ENCODE peak calls at places on chromosomes 5 and 9, in six cellular contexts. One of them, this sample, is unnamed.

GRCh38 chr5:23994581-23995370 is 487.4 kb downstream of the PRDM9 start:
- DNase-seq in IMR-90: no peak
- DNase-seq in H9: no peak
- DNase-seq in neuronal stem cell: no peak
- DNase-seq in H1: no peak
- DNase-seq in trophoblast cell: no peak
- DNase-seq in this sample: no peak

GRCh38 chr9:73011346-73011745 is 58.5 kb upstream of the ALDH1A1 start:
- DNase-seq in IMR-90: peak; percentile 1
- DNase-seq in H9: no peak
- DNase-seq in neuronal stem cell: no peak
- DNase-seq in H1: no peak
- DNase-seq in trophoblast cell: no peak
- DNase-seq in this sample: no peak

GRCh38 chr9:137648396-137648795 is 29.6 kb downstream of the EHMT1 start:
- DNase-seq in IMR-90: no peak
- DNase-seq in H9: no peak
- DNase-seq in neuronal stem cell: no peak
- DNase-seq in H1: no peak
- DNase-seq in trophoblast cell: no peak
- DNase-seq in this sample: no peak

GRCh38 chr5:56506586-56506985 is 273.5 kb upstream of the ANKRD55 start:
- DNase-seq in IMR-90: peak; percentile 35
- DNase-seq in H9: no peak
- DNase-seq in neuronal stem cell: no peak
- DNase-seq in H1: no peak
- DNase-seq in trophoblast cell: peak; percentile 7
- DNase-seq in this sample: peak; percentile 71

GRCh38 chr9:22986556-22986955 is 539.9 kb downstream of the DMRTA1 start:
- DNase-seq in IMR-90: no peak
- DNase-seq in H9: no peak
- DNase-seq in neuronal stem cell: no peak
- DNase-seq in H1: no peak
- DNase-seq in trophoblast cell: no peak
- DNase-seq in this sample: no peak

GRCh38 chr5:139417214-139417613 is 13.3 kb upstream of the SPATA24 start:
- DNase-seq in IMR-90: peak; percentile 76
- DNase-seq in H9: no peak
- DNase-seq in neuronal stem cell: no peak
- DNase-seq in H1: no peak
- DNase-seq in trophoblast cell: no peak
- DNase-seq in this sample: peak; percentile 62

GRCh38 chr5:60177596-60177995 is 284.1 kb upstream of the PDE4D start:
- DNase-seq in IMR-90: no peak
- DNase-seq in H9: no peak
- DNase-seq in neuronal stem cell: no peak
- DNase-seq in H1: no peak
- DNase-seq in trophoblast cell: no peak
- DNase-seq in this sample: peak; percentile 4

GRCh38 chr9:2809692-2810423 is 34.0 kb downstream of the PUM3 start:
- DNase-seq in IMR-90: peak; percentile 99
- DNase-seq in H9: peak; percentile 55
- DNase-seq in neuronal stem cell: peak; percentile 36
- DNase-seq in H1: peak; percentile 57
- DNase-seq in trophoblast cell: no peak
- DNase-seq in this sample: peak; percentile 94

GRCh38 chr5:123785160-123786001 is 273.4 kb downstream of the CSNK1G3 start:
- DNase-seq in IMR-90: peak; percentile 64
- DNase-seq in H9: no peak
- DNase-seq in neuronal stem cell: no peak
- DNase-seq in H1: no peak
- DNase-seq in trophoblast cell: no peak
- DNase-seq in this sample: peak; percentile 47

GRCh38 chr5:16502866-16503265 is 37.3 kb upstream of the ZNF622 start:
- DNase-seq in IMR-90: peak; percentile 9
- DNase-seq in H9: no peak
- DNase-seq in neuronal stem cell: no peak
- DNase-seq in H1: no peak
- DNase-seq in trophoblast cell: no peak
- DNase-seq in this sample: peak; percentile 52

GRCh38 chr9:36163840-36164175 is 5.4 kb upstream of the CCIN start:
- DNase-seq in IMR-90: peak; percentile 52
- DNase-seq in H9: no peak
- DNase-seq in neuronal stem cell: no peak
- DNase-seq in H1: no peak
- DNase-seq in trophoblast cell: no peak
- DNase-seq in this sample: peak; percentile 47

GRCh38 chr5:33488558-33489355 is 48.0 kb downstream of the TARS1 start:
- DNase-seq in IMR-90: no peak
- DNase-seq in H9: peak; percentile 57
- DNase-seq in neuronal stem cell: no peak
- DNase-seq in H1: no peak
- DNase-seq in trophoblast cell: no peak
- DNase-seq in this sample: no peak

GRCh38 chr5:88643315-88643714 is 239.7 kb downstream of the MEF2C start:
- DNase-seq in IMR-90: no peak
- DNase-seq in H9: no peak
- DNase-seq in neuronal stem cell: no peak
- DNase-seq in H1: no peak
- DNase-seq in trophoblast cell: no peak
- DNase-seq in this sample: no peak

GRCh38 chr5:130995254-130995515 is 169.9 kb downstream of the HINT1 start:
- DNase-seq in IMR-90: no peak
- DNase-seq in H9: no peak
- DNase-seq in neuronal stem cell: no peak
- DNase-seq in H1: no peak
- DNase-seq in trophoblast cell: no peak
- DNase-seq in this sample: no peak

GRCh38 chr5:89374144-89374784 is 491.3 kb upstream of the MEF2C start:
- DNase-seq in IMR-90: no peak
- DNase-seq in H9: no peak
- DNase-seq in neuronal stem cell: no peak
- DNase-seq in H1: no peak
- DNase-seq in trophoblast cell: no peak
- DNase-seq in this sample: no peak

GRCh38 chr5:151223447-151224264 is at the start of gene CCDC69:
- DNase-seq in IMR-90: peak; percentile 57
- DNase-seq in H9: peak; percentile 88
- DNase-seq in neuronal stem cell: peak; percentile 44
- DNase-seq in H1: no peak
- DNase-seq in trophoblast cell: peak; percentile 78
- DNase-seq in this sample: peak; percentile 77

GRCh38 chr5:107487056-107487461 is 183.7 kb downstream of the EFNA5 start:
- DNase-seq in IMR-90: peak; percentile 28
- DNase-seq in H9: no peak
- DNase-seq in neuronal stem cell: no peak
- DNase-seq in H1: no peak
- DNase-seq in trophoblast cell: no peak
- DNase-seq in this sample: peak; percentile 42

GRCh38 chr5:14254686-14255085 is 111.5 kb downstream of the TRIO start:
- DNase-seq in IMR-90: no peak
- DNase-seq in H9: no peak
- DNase-seq in neuronal stem cell: no peak
- DNase-seq in H1: no peak
- DNase-seq in trophoblast cell: no peak
- DNase-seq in this sample: no peak

GRCh38 chr5:169873642-169874041 is 106.7 kb downstream of the INSYN2B start:
- DNase-seq in IMR-90: peak; percentile 67
- DNase-seq in H9: no peak
- DNase-seq in neuronal stem cell: no peak
- DNase-seq in H1: no peak
- DNase-seq in trophoblast cell: no peak
- DNase-seq in this sample: peak; percentile 45

GRCh38 chr9:100341889-100342288 is 10.9 kb downstream of the TEX10 start:
- DNase-seq in IMR-90: no peak
- DNase-seq in H9: no peak
- DNase-seq in neuronal stem cell: no peak
- DNase-seq in H1: no peak
- DNase-seq in trophoblast cell: no peak
- DNase-seq in this sample: no peak

GRCh38 chr5:176611435-176611834 is 1.5 kb upstream of the GPRIN1 start:
- DNase-seq in IMR-90: peak; percentile 91
- DNase-seq in H9: peak; percentile 77
- DNase-seq in neuronal stem cell: peak; percentile 71
- DNase-seq in H1: no peak
- DNase-seq in trophoblast cell: peak; percentile 67
- DNase-seq in this sample: peak; percentile 86

GRCh38 chr5:34932947-34933346 is 3.6 kb downstream of the DNAJC21 start:
- DNase-seq in IMR-90: no peak
- DNase-seq in H9: no peak
- DNase-seq in neuronal stem cell: no peak
- DNase-seq in H1: no peak
- DNase-seq in trophoblast cell: no peak
- DNase-seq in this sample: no peak

GRCh38 chr5:32534056-32534455 is 51.3 kb upstream of the SUB1 start:
- DNase-seq in IMR-90: no peak
- DNase-seq in H9: no peak
- DNase-seq in neuronal stem cell: no peak
- DNase-seq in H1: no peak
- DNase-seq in trophoblast cell: no peak
- DNase-seq in this sample: no peak

DNA sequence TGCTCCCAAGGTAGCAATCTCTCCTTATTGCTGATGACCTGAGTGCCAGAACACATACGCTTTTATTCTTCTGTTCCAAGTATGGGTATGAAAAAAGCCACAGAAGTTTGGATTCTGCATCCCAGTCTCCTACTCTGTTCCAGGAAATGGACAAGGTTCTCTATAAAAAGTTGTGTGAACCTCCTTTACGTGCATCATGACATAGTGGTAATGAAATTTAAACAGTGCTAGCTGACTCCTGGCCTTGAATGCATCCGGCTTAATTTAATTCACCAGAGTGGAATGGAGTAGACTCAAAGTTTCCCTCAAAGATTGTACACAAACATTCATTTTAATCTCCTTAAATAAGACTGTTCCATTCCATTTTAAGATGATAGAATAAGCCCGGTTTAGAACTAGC is 68.9 kb downstream of the LURAP1L start:
- DNase-seq in IMR-90: peak; percentile 88
- DNase-seq in H9: no peak
- DNase-seq in neuronal stem cell: no peak
- DNase-seq in H1: no peak
- DNase-seq in trophoblast cell: no peak
- DNase-seq in this sample: peak; percentile 47
- H4K91ac ChIP-seq in IMR-90: no peak overlapping the region
- H4K91ac ChIP-seq in H9: no peak overlapping the region
- H4K91ac ChIP-seq in neuronal stem cell: no peak overlapping the region
- H4K91ac ChIP-seq in H1: no peak overlapping the region
- H4K91ac ChIP-seq in trophoblast cell: no peak overlapping the region
- H4K91ac ChIP-seq in this sample: no peak overlapping the region

GRCh38 chr5:145936401-145937131 is at the start of gene SH3RF2:
- DNase-seq in IMR-90: peak; percentile 73
- DNase-seq in H9: peak; percentile 97
- DNase-seq in neuronal stem cell: peak; percentile 78
- DNase-seq in H1: peak; percentile 94
- DNase-seq in trophoblast cell: no peak
- DNase-seq in this sample: peak; percentile 74
- H2BK120ac ChIP-seq in IMR-90: peak within 1 kb of the TSS; percentile 90
- H2BK120ac ChIP-seq in H9: no peak within 1 kb of the TSS
- H2BK120ac ChIP-seq in neuronal stem cell: peak within 1 kb of the TSS; percentile 49
- H2BK120ac ChIP-seq in H1: peak within 1 kb of the TSS; percentile 77
- H2BK120ac ChIP-seq in trophoblast cell: peak within 1 kb of the TSS; percentile 72
- H2BK120ac ChIP-seq in this sample: no peak within 1 kb of the TSS

GRCh38 chr9:89234186-89234585 is 55.6 kb upstream of the SHC3 start:
- DNase-seq in IMR-90: no peak
- DNase-seq in H9: no peak
- DNase-seq in neuronal stem cell: no peak
- DNase-seq in H1: no peak
- DNase-seq in trophoblast cell: no peak
- DNase-seq in this sample: no peak
- H4K91ac ChIP-seq in IMR-90: no peak overlapping the region
- H4K91ac ChIP-seq in H9: no peak overlapping the region
- H4K91ac ChIP-seq in neuronal stem cell: no peak overlapping the region
- H4K91ac ChIP-seq in H1: no peak overlapping the region
- H4K91ac ChIP-seq in trophoblast cell: no peak overlapping the region
- H4K91ac ChIP-seq in this sample: no peak overlapping the region

DNA sequence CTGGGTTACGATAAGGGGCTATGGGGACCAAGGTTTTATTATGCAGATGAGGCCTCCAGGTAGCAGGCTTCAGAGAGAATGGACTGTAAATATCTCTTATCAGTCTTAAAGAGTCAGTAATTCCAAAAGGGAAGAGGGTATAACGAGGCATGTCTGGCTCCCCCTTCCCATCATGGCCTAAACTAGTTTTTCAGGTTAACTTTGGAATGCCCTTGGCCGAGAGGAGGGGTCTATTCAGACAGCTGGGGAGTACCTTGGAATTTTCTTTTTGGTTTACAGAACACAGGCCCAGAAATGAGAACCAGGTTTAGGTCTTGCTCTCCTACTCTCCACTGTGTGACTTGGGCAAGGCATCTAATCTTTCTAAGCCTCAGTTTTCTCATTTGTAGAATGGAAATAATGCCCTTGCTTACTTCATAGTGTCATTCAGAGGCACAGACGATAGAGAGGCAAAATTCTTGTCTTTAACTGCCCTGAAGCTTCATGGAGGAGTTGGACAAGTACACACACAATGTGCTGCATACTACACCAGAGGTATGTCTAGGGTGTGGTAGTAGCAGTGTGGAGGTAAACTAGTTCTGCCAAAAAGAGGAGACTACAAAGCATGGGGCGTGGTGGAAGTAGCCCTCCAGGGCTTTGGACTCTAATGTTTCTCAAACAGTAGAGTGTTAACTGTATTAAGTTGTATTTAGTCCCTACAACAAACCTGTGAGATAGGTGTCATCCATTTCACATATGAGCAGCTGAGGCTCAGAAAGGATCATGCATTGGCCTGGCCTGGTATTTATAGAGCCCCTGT is 45.5 kb downstream of the IRF1 start:
- DNase-seq in IMR-90: no peak
- DNase-seq in H9: no peak
- DNase-seq in neuronal stem cell: no peak
- DNase-seq in H1: no peak
- DNase-seq in trophoblast cell: peak; percentile 93
- DNase-seq in this sample: no peak
- H2BK120ac ChIP-seq in IMR-90: no peak overlapping the region
- H2BK120ac ChIP-seq in H9: no peak overlapping the region
- H2BK120ac ChIP-seq in neuronal stem cell: no peak overlapping the region
- H2BK120ac ChIP-seq in H1: peak overlapping the region; percentile 99
- H2BK120ac ChIP-seq in trophoblast cell: no peak overlapping the region
- H2BK120ac ChIP-seq in this sample: no peak overlapping the region

This sample was measured in mesenchymal stem cell.